ENCODE peak calls at places on chromosomes 12 and 14, in six cellular contexts. J is sigmoid colon, O is HCT116, L is vagina, S is Panc1, P is transverse colon. C is an unnamed sample.

GRCh38 chr12:131378176-131378842 is 332.6 kb upstream of the SFSWAP start:
- DNase-seq in O (no peak), P (no peak), S (no peak), J (peak; percentile 34), L (no peak), C (no peak)

GRCh38 chr12:97575792-97576191 is 113.2 kb downstream of the RMST start:
- DNase-seq in L (no peak), O (no peak), J (no peak), P (no peak), S (no peak), C (no peak)

GRCh38 chr12:7994731-7995205 is 37.7 kb upstream of the FOXJ2 start:
- DNase-seq in P (no peak), O (no peak), L (no peak), J (no peak), S (no peak), C (no peak)

GRCh38 chr14:101865288-101865687 is 99.1 kb upstream of the DYNC1H1 start:
- DNase-seq in L (no peak), S (no peak), O (no peak), J (no peak), P (no peak), C (no peak)

GRCh38 chr12:28173440-28173839 is 16.8 kb upstream of the CCDC91 start:
- DNase-seq in L (no peak), J (no peak), P (no peak), O (no peak), S (no peak), C (no peak)

GRCh38 chr12:125184213-125184952 is 119.1 kb downstream of the AACS start:
- DNase-seq in S (no peak), L (no peak), J (no peak), P (no peak), O (no peak), C (peak; percentile 41)

GRCh38 chr14:81319314-81319713 is 80.8 kb downstream of the STON2 start:
- DNase-seq in S (no peak), J (no peak), O (no peak), P (no peak), L (no peak), C (no peak)

GRCh38 chr12:32134144-32134888 is 27.7 kb downstream of the BICD1 start:
- DNase-seq in J (no peak), O (no peak), S (no peak), L (no peak), P (peak; percentile 14), C (no peak)

GRCh38 chr14:56754966-56755365 is 55.3 kb downstream of the OTX2 start:
- DNase-seq in S (no peak), O (no peak), P (no peak), J (no peak), L (no peak), C (no peak)

GRCh38 chr12:90945070-90945649 is 9.8 kb downstream of the CCER1 start:
- DNase-seq in L (no peak), J (no peak), S (no peak), P (no peak), O (peak; percentile 21), C (no peak)

GRCh38 chr12:117042171-117042809 is 56.9 kb downstream of the TESC start:
- DNase-seq in J (no peak), S (no peak), O (no peak), P (no peak), L (no peak), C (peak; percentile 73)

GRCh38 chr12:45547822-45548221 is 181.7 kb upstream of the ARID2 start:
- DNase-seq in J (no peak), P (no peak), S (no peak), O (no peak), L (no peak), C (no peak)

GRCh38 chr14:103705524-103706284 is 9.5 kb downstream of the XRCC3 start:
- DNase-seq in O (no peak), S (no peak), L (no peak), J (no peak), P (no peak), C (no peak)

GRCh38 chr12:105348561-105348960 is 18.1 kb downstream of the C12orf75 start:
- DNase-seq in L (no peak), J (no peak), O (no peak), P (no peak), S (no peak), C (no peak)
- TF ChIP-seq POLR2AphosphoS5 in L (no peak), J (no peak), O (no peak), P (no peak), S (no peak), C (no peak)

GRCh38 chr12:52607314-52607713 is 6.1 kb upstream of the KRT72 start:
- DNase-seq in O (no peak), L (peak; percentile 79), P (no peak), J (no peak), S (no peak), C (no peak)

GRCh38 chr12:52606581-52607241 is 5.4 kb upstream of the KRT72 start:
- DNase-seq in L (peak; percentile 43), S (no peak), J (no peak), P (no peak), O (no peak), C (no peak)

GRCh38 chr12:52608161-52608560 is 6.9 kb upstream of the KRT72 start:
- DNase-seq in L (peak; percentile 84), J (no peak), P (no peak), O (no peak), S (no peak), C (no peak)

GRCh38 chr12:52611080-52611468 is 7.3 kb downstream of the KRT73 start:
- DNase-seq in L (peak; percentile 81), S (no peak), P (no peak), J (no peak), O (no peak), C (no peak)

GRCh38 chr12:52608826-52609630 is 7.8 kb upstream of the KRT72 start:
- DNase-seq in J (no peak), L (peak; percentile 81), O (no peak), P (no peak), S (no peak), C (no peak)
- H3K27me3 ChIP-seq in J (peaks cover 27% of the 10 kb centered on the region), L (no peaks in the 10 kb centered on the region), O (no peaks in the 10 kb centered on the region), P (peaks cover 27% of the 10 kb centered on the region), S (peaks cover 8% of the 10 kb centered on the region), C (peaks cover 48% of the 10 kb centered on the region)

DNA sequence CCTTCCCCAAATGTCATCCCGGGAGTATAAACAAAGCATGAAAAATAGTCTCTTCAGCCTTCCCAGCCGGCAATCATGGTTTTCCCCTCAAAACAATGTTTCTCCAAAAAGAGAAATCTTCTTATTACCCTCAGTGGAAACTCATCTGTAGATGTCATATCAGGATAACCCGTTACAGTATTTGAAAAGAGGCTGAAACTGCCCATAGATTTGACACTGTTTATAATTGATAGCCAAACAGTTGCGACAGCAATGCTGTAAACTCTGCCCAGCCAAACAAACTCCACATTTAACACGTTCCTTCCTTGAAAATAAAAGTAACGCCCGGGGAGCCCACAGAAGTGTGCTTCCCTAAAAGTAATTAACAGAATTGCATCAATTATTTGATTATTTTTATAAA is 201.3 kb upstream of the FOXN3 start:
- DNase-seq in S (no peak), L (no peak), J (no peak), P (peak; percentile 21), O (no peak), C (no peak)
- H3K4me1 ChIP-seq in S (no peaks in the 10 kb centered on the region), L (peaks cover 31% of the 10 kb centered on the region), J (peaks cover 20% of the 10 kb centered on the region), P (peaks cover 14% of the 10 kb centered on the region), O (peaks cover 7% of the 10 kb centered on the region), C (peaks cover 57% of the 10 kb centered on the region)

GRCh38 chr12:57746025-57746424 is 1.2 kb downstream of the TSPAN31 start:
- DNase-seq in P (no peak), O (no peak), S (no peak), L (no peak), J (no peak), C (no peak)
- TF ChIP-seq POLR2AphosphoS5 in P (no peak), O (no peak), S (no peak), L (no peak), J (no peak), C (no peak)

DNA sequence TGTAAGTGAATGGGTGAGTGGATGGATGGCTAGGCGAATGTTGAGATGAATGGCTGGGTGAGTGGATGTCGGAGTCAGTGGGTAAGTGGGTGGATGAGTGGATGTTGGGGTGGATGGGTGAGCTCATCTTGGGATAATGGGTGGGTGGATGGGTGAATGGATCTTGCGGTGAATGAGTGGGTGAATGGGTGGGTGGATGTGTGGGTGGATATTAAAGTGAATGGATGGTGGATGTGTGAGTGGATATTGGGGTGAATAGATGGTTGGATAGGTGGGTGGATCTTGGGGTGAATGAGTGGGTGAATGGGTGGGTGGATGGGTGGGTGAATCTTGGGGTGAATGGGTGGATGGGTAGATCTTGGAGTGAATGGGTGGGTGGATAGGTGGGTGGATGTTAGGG is 51.9 kb downstream of the CMKLR1 start:
- DNase-seq in J (no peak), P (no peak), L (no peak), S (no peak), O (no peak), C (no peak)
- H3K27me3 ChIP-seq in J (no peaks in the 10 kb centered on the region), P (no peaks in the 10 kb centered on the region), L (no peaks in the 10 kb centered on the region), S (peaks cover 2% of the 10 kb centered on the region), O (peaks cover 85% of the 10 kb centered on the region), C (peaks cover 3% of the 10 kb centered on the region)

DNA sequence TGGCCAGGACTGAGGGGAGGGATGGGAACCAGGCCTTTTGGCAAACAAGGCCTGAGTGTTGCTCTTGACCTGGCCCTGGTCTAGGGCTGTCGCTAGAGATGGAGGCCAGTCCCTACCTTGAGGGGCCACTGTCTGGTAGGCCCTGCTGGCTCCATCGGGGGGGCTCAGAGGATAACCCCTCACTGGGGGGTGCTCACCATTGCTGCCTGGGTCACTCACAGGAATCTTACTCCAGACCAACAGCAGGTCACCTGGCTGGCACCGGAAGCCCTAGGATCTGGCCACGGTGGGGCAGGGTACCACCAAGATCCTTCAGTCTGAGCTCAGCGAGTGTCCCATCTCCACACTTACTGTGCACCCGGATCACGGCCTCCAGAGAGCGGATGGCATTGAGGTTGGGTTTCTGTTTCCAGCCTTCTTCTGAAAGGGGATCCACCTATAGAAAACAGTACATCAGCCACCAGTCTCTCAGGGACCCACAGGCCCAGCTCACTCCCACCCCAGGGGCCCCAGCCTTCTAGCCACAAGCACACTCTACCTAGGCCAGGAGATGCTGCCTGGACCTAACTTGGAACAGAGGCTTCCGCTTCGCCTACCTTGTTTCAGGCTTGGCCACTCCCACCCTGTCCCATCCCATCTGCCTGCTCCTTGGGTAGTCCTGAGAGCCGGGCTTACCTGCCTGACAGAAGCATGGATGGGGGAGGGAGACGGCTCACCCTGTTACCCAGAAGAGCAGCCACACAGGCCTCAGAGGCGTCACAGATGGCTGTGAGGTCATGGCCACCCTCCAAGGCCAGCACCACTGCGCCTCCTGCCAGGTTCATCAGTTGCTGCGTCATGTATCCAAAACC is 12.2 kb downstream of the SLC48A1 start:
- DNase-seq in J (peak; percentile 69), L (no peak), O (no peak), S (no peak), P (no peak), C (no peak)
- H3K4me1 ChIP-seq in J (peaks cover 4% of the 10 kb centered on the region), L (peaks cover 30% of the 10 kb centered on the region), O (no peaks in the 10 kb centered on the region), S (no peaks in the 10 kb centered on the region), P (no peaks in the 10 kb centered on the region), C (peaks cover 32% of the 10 kb centered on the region)

GRCh38 chr14:54683882-54684794 is 117.2 kb downstream of the SAMD4A start:
- DNase-seq in P (peak; percentile 37), L (no peak), S (no peak), J (peak; percentile 86), O (no peak), C (no peak)
- TF ChIP-seq POLR2AphosphoS5 in P (peak; percentile 38), L (no peak), S (no peak), J (no peak), O (no peak), C (no peak)

GRCh38 chr12:57732726-57733593 is 5.6 kb downstream of the AGAP2 start:
- DNase-seq in L (no peak), S (no peak), J (no peak), O (no peak), P (no peak), C (no peak)
- H3K27me3 ChIP-seq in L (peaks cover 6% of the 10 kb centered on the region), S (no peaks in the 10 kb centered on the region), J (peaks cover 72% of the 10 kb centered on the region), O (no peaks in the 10 kb centered on the region), P (peaks cover 70% of the 10 kb centered on the region), C (peaks cover 36% of the 10 kb centered on the region)

GRCh38 chr12:57461326-57461903 is 1.8 kb downstream of the GLI1 start:
- DNase-seq in S (no peak), P (peak; percentile 78), J (peak; percentile 91), L (no peak), O (no peak), C (peak; percentile 46)
- H3K4me1 ChIP-seq in S (peaks cover 15% of the 10 kb centered on the region), P (peaks cover 31% of the 10 kb centered on the region), J (peaks cover 33% of the 10 kb centered on the region), L (peaks cover 31% of the 10 kb centered on the region), O (peaks cover 20% of the 10 kb centered on the region), C (peaks cover 36% of the 10 kb centered on the region)